ENCODE peak calls at places on chromosome 14, in six cellular contexts. O, F, V, N, Y and U are unnamed samples. For H3K4me1, the result is how much of the 10 kb centered on the place peaks cover.

GRCh38 chr14:64993263-64993662 is 6.6 kb downstream of the FNTB start:
- DNase-seq in O (no peak), F (no peak), V (no peak), N (no peak), Y (no peak), U (no peak)

GRCh38 chr14:104037903-104038302 is 47.6 kb upstream of the ASPG start:
- DNase-seq in O (no peak), F (no peak), V (no peak), N (no peak), Y (no peak), U (no peak)

GRCh38 chr14:37901978-37902377 is 305.7 kb upstream of the SSTR1 start:
- DNase-seq in O (no peak), F (no peak), V (no peak), N (no peak), Y (no peak), U (peak)

GRCh38 chr14:34650786-34651584 is 21.0 kb upstream of the SNX6 start:
- DNase-seq in O (peak), F (no peak), V (no peak), N (no peak), Y (no peak), U (no peak)

GRCh38 chr14:99137913-99138571 is 134.0 kb downstream of the BCL11B start:
- DNase-seq in O (peak), F (no peak), V (no peak), N (no peak), Y (no peak), U (peak)

GRCh38 chr14:86530457-86530856 is 1000.5 kb downstream of the FLRT2 start:
- DNase-seq in O (no peak), F (no peak), V (no peak), N (no peak), Y (no peak), U (no peak)

GRCh38 chr14:27411021-27411420 is 813.2 kb upstream of the NOVA1 start:
- DNase-seq in O (no peak), F (no peak), V (no peak), N (no peak), Y (no peak), U (no peak)

GRCh38 chr14:55686713-55687112 is 106.7 kb downstream of the KTN1 start:
- DNase-seq in O (no peak), F (no peak), V (no peak), N (no peak), Y (no peak), U (no peak)

GRCh38 chr14:57247283-57247682 is 21.4 kb downstream of the EXOC5 start:
- DNase-seq in O (no peak), F (no peak), V (no peak), N (no peak), Y (no peak), U (no peak)

GRCh38 chr14:100428727-100429126 is 105.6 kb downstream of the SLC25A47 start:
- DNase-seq in O (no peak), F (no peak), V (no peak), N (no peak), Y (no peak), U (no peak)

GRCh38 chr14:73753887-73754880 is 40.0 kb upstream of the PNMA1 start:
- DNase-seq in O (no peak), F (peak), V (no peak), N (no peak), Y (no peak), U (peak)

GRCh38 chr14:77470192-77470870 is 12.4 kb downstream of the AHSA1 start:
- DNase-seq in O (no peak), F (peak), V (no peak), N (no peak), Y (no peak), U (no peak)

GRCh38 chr14:41201721-41202120 is 405.0 kb upstream of the LRFN5 start:
- DNase-seq in O (no peak), F (no peak), V (no peak), N (no peak), Y (no peak), U (no peak)

GRCh38 chr14:58151701-58152568 is at the start of gene ARMH4:
- DNase-seq in O (peak), F (peak), V (peak), N (peak), Y (peak), U (peak)

GRCh38 chr14:83744901-83745300 is 1785.0 kb upstream of the FLRT2 start:
- DNase-seq in O (no peak), F (no peak), V (no peak), N (no peak), Y (no peak), U (no peak)

GRCh38 chr14:37034410-37035285 is 137.8 kb downstream of the SLC25A21 start:
- DNase-seq in O (no peak), F (no peak), V (no peak), N (no peak), Y (no peak), U (no peak)

GRCh38 chr14:99724939-99725773 is 41.1 kb downstream of the CYP46A1 start:
- DNase-seq in O (no peak), F (no peak), V (no peak), N (peak), Y (peak), U (peak)

GRCh38 chr14:95360828-95361227 is 41.1 kb upstream of the CLMN start:
- DNase-seq in O (no peak), F (no peak), V (no peak), N (no peak), Y (no peak), U (no peak)
- H3K4me1 ChIP-seq in O (under half), F (under half), V (under half), N (under half), Y (under half), U (under half)

DNA sequence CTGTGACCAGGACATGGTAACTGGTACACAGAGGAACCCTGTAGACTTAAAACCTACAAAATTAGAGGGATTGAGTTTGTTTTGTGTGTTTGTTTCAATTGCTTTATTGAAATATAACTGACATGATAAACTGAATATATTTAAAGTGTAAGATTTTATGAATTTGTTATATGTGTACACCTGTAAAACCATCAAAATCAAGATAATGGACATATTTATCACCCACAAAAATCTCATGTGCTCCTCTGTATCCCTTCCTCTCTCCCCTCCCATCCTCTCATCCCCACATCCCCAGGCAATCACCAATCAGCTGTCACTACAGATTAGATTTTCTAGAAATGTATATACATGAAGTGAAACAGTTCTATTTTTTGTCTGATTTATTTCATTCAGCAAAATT is 565.5 kb downstream of the NOVA1 start:
- DNase-seq in O (no peak), F (no peak), V (no peak), N (no peak), Y (no peak), U (no peak)
- H3K4me3 ChIP-seq in O (no peak), F (no peak), V (no peak), N (no peak), Y (no peak), U (no peak)

DNA sequence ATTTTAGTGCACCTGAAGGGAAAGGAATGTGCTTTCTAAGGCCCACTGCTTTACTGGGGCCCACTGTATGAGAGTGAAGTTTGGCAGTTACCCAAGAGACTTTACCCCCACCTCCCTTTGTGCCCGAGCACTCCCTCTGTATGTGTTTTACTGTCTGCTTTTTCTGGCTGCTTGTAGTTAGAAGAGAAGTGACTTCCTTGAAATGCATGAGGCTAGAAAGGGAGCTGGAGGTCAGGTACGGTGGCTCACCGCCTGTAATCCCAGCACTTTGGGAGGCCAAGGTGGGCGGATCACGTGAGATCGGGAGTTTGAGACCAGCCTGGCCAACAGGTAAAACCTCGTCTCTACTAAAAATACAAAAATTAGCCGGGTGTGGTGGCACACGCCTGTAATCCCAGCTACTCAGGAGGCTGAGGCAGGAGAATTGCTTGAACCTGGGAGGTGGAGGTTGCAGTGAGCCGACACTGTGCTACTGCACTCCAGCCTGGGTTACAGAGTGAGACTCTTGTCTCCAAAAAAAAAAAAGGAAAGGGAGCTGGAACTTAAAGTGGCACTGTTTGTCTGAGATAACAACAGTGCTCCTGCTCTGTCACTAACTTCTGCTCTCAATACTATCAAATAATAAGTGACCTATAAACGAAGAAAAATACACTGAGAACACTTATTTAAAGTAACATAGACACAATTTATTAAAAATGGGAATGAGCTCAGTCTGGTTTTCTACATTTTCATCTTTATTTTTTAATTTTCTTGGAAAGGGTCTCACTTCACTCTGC is 5.8 kb downstream of the TRIP11 start:
- DNase-seq in O (no peak), F (no peak), V (no peak), N (no peak), Y (no peak), U (no peak)
- TF ChIP-seq CTCF in O (no peak), F (no peak), V (no peak), N (no peak), Y (no peak), U (no peak)

GRCh38 chr14:74882103-74882920 is 596 bp downstream of the DLST start:
- DNase-seq in O (peak), F (peak), V (peak), N (peak), Y (peak), U (peak)
- H3K4me1 ChIP-seq in O (half or more), F (half or more), V (under half), N (under half), Y (half or more), U (half or more)

GRCh38 chr14:68798621-68799020 is 5.8 kb upstream of the ZFP36L1 start:
- DNase-seq in O (no peak), F (no peak), V (no peak), N (no peak), Y (no peak), U (no peak)

GRCh38 chr14:68795602-68796417 is 2.9 kb upstream of the ZFP36L1 start:
- DNase-seq in O (peak), F (peak), V (no peak), N (peak), Y (peak), U (peak)

GRCh38 chr14:68796418-68797101 is 3.7 kb upstream of the ZFP36L1 start:
- DNase-seq in O (no peak), F (no peak), V (no peak), N (no peak), Y (no peak), U (no peak)

GRCh38 chr14:68794856-68795601 is 2.2 kb upstream of the ZFP36L1 start:
- DNase-seq in O (peak), F (peak), V (no peak), N (peak), Y (no peak), U (peak)

GRCh38 chr14:68797180-68797670 is 4.4 kb upstream of the ZFP36L1 start:
- DNase-seq in O (no peak), F (no peak), V (no peak), N (no peak), Y (no peak), U (no peak)
- H3K4me3 ChIP-seq in O (no peak), F (no peak), V (no peak), N (no peak), Y (no peak), U (no peak)

GRCh38 chr14:106872619-106873446 is 1346.5 kb downstream of the TMEM121 start:
- DNase-seq in O (peak), F (peak), V (no peak), N (peak), Y (peak), U (no peak)

GRCh38 chr14:106876711-106877110 is 1350.3 kb downstream of the TMEM121 start:
- DNase-seq in O (no peak), F (no peak), V (no peak), N (no peak), Y (no peak), U (no peak)

GRCh38 chr14:106877527-106877926 is 1351.1 kb downstream of the TMEM121 start:
- DNase-seq in O (no peak), F (no peak), V (no peak), N (no peak), Y (no peak), U (no peak)

GRCh38 chr14:106874365-106874764 is 1348.0 kb downstream of the TMEM121 start:
- DNase-seq in O (no peak), F (no peak), V (no peak), N (no peak), Y (no peak), U (no peak)

GRCh38 chr14:106875503-106875902 is 1349.1 kb downstream of the TMEM121 start:
- DNase-seq in O (no peak), F (peak), V (no peak), N (no peak), Y (no peak), U (no peak)
- TF ChIP-seq CTCF in O (no peak), F (peak), V (no peak), N (no peak), Y (peak), U (no peak)

GRCh38 chr14:95185452-95186392 is 28.4 kb upstream of the DICER1 start:
- DNase-seq in O (no peak), F (peak), V (no peak), N (no peak), Y (peak), U (peak)

GRCh38 chr14:95189400-95190162 is 32.3 kb upstream of the DICER1 start:
- DNase-seq in O (no peak), F (no peak), V (no peak), N (no peak), Y (no peak), U (no peak)

GRCh38 chr14:95190857-95191256 is 33.5 kb upstream of the DICER1 start:
- DNase-seq in O (no peak), F (no peak), V (no peak), N (no peak), Y (no peak), U (no peak)

GRCh38 chr14:95190346-95190840 is 33.1 kb upstream of the DICER1 start:
- DNase-seq in O (no peak), F (no peak), V (no peak), N (no peak), Y (no peak), U (no peak)

GRCh38 chr14:95188372-95188771 is 31.0 kb upstream of the DICER1 start:
- DNase-seq in O (no peak), F (no peak), V (no peak), N (no peak), Y (no peak), U (no peak)
- H3K4me1 ChIP-seq in O (under half), F (under half), V (under half), N (under half), Y (half or more), U (under half)

DNA sequence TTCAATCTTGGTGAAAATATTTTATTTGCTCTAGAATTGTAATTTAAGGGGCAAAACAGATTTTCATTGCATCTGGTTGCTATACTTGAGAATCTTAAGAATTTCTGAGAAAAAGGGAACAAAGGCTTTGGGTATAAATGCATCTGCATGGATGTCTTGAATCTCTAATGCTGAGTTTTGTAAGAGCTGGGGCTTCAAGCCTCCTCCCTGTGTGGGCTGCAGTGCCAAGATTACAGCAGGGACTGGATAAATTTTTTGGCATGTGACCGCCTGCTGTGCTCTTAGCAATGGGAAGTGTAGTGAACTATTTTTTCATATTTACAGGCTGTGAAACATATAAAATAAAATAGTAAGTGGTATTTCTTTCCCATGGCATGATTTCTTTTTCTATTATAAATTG is 70.0 kb downstream of the SLC38A6 start:
- DNase-seq in O (no peak), F (no peak), V (no peak), N (no peak), Y (peak), U (no peak)
- H3K4me3 ChIP-seq in O (no peak), F (no peak), V (no peak), N (no peak), Y (no peak), U (no peak)

GRCh38 chr14:101559624-101560533 is 1.4 kb upstream of the DIO3 start:
- DNase-seq in O (no peak), F (peak), V (no peak), N (no peak), Y (peak), U (peak)
- TF ChIP-seq CTCF in O (no peak), F (peak), V (no peak), N (no peak), Y (peak), U (no peak)

GRCh38 chr14:51511265-51511664 is 140.4 kb upstream of the FRMD6 start:
- DNase-seq in O (no peak), F (no peak), V (no peak), N (no peak), Y (no peak), U (no peak)
- H3K4me1 ChIP-seq in O (under half), F (under half), V (under half), N (under half), Y (under half), U (under half)